ENCODE peak calls at places on chromosomes 12 and 14, in six cellular contexts. F, R, O, H, L and D are unnamed samples.

GRCh38 chr12:124047045-124047566 is 74.1 kb downstream of the ZNF664 start:
- DNase-seq in F (no peak), R (no peak), O (no peak), H (no peak), L (no peak), D (no peak)

GRCh38 chr14:92890830-92891598 is 31.9 kb upstream of the CHGA start:
- DNase-seq in F (no peak), R (peak), O (no peak), H (no peak), L (no peak), D (peak)

GRCh38 chr14:53807580-53807979 is 149.0 kb downstream of the BMP4 start:
- DNase-seq in F (no peak), R (no peak), O (no peak), H (no peak), L (no peak), D (no peak)

GRCh38 chr12:101298426-101298825 is 18.5 kb downstream of the UTP20 start:
- DNase-seq in F (no peak), R (no peak), O (peak), H (no peak), L (peak), D (no peak)

GRCh38 chr12:120978296-120979219 is at the start of gene HNF1A:
- DNase-seq in F (no peak), R (no peak), O (no peak), H (no peak), L (no peak), D (no peak)

GRCh38 chr12:79673334-79673733 is 17.4 kb downstream of the PAWR start:
- DNase-seq in F (no peak), R (no peak), O (no peak), H (no peak), L (no peak), D (no peak)

GRCh38 chr12:129423041-129423580 is 480.7 kb downstream of the TMEM132D start:
- DNase-seq in F (no peak), R (peak), O (no peak), H (no peak), L (no peak), D (no peak)

GRCh38 chr12:25839470-25839869 is 119.0 kb upstream of the RASSF8 start:
- DNase-seq in F (no peak), R (no peak), O (no peak), H (no peak), L (no peak), D (no peak)

GRCh38 chr12:48903982-48904411 is 21.3 kb downstream of the FKBP11 start:
- DNase-seq in F (peak), R (peak), O (peak), H (peak), L (peak), D (peak)

GRCh38 chr12:18522806-18523205 is 215.0 kb downstream of the PLCZ1 start:
- DNase-seq in F (no peak), R (no peak), O (no peak), H (no peak), L (no peak), D (no peak)

GRCh38 chr14:75223664-75224154 is 47.3 kb upstream of the TMED10 start:
- DNase-seq in F (no peak), R (no peak), O (peak), H (peak), L (no peak), D (peak)

GRCh38 chr14:22039938-22040780 is 366.5 kb upstream of the OR4E1 start:
- DNase-seq in F (no peak), R (no peak), O (no peak), H (no peak), L (no peak), D (peak)

GRCh38 chr12:4030938-4031702 is 157.9 kb upstream of the PARP11 start:
- DNase-seq in F (peak), R (peak), O (peak), H (peak), L (peak), D (peak)

DNA sequence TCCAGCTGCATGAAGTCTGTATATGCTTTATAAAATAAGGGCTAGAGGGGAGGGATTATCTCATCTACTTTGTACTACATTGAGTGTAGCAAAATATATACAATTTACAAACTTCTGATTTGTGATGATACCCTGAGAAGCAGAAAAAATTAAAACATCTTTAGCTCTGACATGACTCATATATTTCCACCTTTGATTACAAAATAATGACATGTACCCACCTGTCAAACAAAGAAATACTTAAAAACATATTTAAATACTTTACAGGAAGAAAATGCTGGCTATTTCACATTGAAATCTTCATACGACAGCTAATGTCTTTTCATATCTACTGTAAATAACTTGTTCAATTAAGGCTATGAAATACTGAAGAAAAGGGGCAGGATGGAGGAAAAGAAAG is 3.3 kb downstream of the GPR135 start:
- DNase-seq in F (no peak), R (no peak), O (no peak), H (no peak), L (no peak), D (no peak)
- TF ChIP-seq CTCF in F (no peak), R (no peak), O (no peak), H (no peak), L (no peak), D (no peak)

GRCh38 chr12:92928962-92929915 is at the start of gene EEA1:
- DNase-seq in F (peak), R (peak), O (peak), H (peak), L (peak), D (peak)
- TF ChIP-seq CTCF in F (peak), R (no peak), O (peak), H (peak), L (no peak), D (no peak)

GRCh38 chr14:69547701-69548348 is 26.8 kb downstream of the CCDC177 start:
- DNase-seq in F (peak), R (no peak), O (no peak), H (no peak), L (no peak), D (peak)
- TF ChIP-seq CTCF in F (peak), R (no peak), O (peak), H (peak), L (peak), D (peak)

GRCh38 chr12:14937014-14937413 is 1.3 kb downstream of the ERP27 start:
- DNase-seq in F (no peak), R (no peak), O (no peak), H (no peak), L (no peak), D (no peak)
- TF ChIP-seq CTCF in F (no peak), R (no peak), O (peak), H (no peak), L (no peak), D (no peak)

GRCh38 chr12:109458771-109459208 is 18.3 kb downstream of the KCTD10 start:
- DNase-seq in F (no peak), R (no peak), O (no peak), H (no peak), L (no peak), D (no peak)
- TF ChIP-seq CTCF in F (no peak), R (no peak), O (no peak), H (no peak), L (no peak), D (no peak)

GRCh38 chr14:100780646-100781355 is 45.1 kb upstream of the MEG3 start:
- DNase-seq in F (no peak), R (peak), O (no peak), H (no peak), L (no peak), D (no peak)
- TF ChIP-seq CTCF in F (no peak), R (no peak), O (no peak), H (no peak), L (no peak), D (no peak)

GRCh38 chr12:116881325-116881866 is at the start of gene HRK:
- DNase-seq in F (no peak), R (no peak), O (no peak), H (peak), L (no peak), D (peak)

GRCh38 chr12:116881867-116882507 is 746 bp upstream of the HRK start:
- DNase-seq in F (no peak), R (no peak), O (no peak), H (no peak), L (no peak), D (no peak)

GRCh38 chr12:116880213-116880816 is 926 bp downstream of the HRK start:
- DNase-seq in F (no peak), R (no peak), O (no peak), H (no peak), L (no peak), D (no peak)

GRCh38 chr12:116879509-116880212 is 1.6 kb downstream of the HRK start:
- DNase-seq in F (no peak), R (no peak), O (no peak), H (no peak), L (no peak), D (peak)

GRCh38 chr12:116880817-116881324 is 370 bp downstream of the HRK start:
- DNase-seq in F (peak), R (no peak), O (no peak), H (peak), L (no peak), D (peak)
- TF ChIP-seq CTCF in F (peak), R (no peak), O (no peak), H (peak), L (no peak), D (no peak)

GRCh38 chr14:28949503-28949902 is 182.9 kb downstream of the FOXG1 start:
- DNase-seq in F (no peak), R (no peak), O (no peak), H (no peak), L (no peak), D (no peak)

GRCh38 chr14:28952707-28953106 is 186.1 kb downstream of the FOXG1 start:
- DNase-seq in F (no peak), R (no peak), O (no peak), H (no peak), L (no peak), D (no peak)

GRCh38 chr14:28952161-28952560 is 185.6 kb downstream of the FOXG1 start:
- DNase-seq in F (no peak), R (no peak), O (no peak), H (no peak), L (no peak), D (no peak)

GRCh38 chr14:28954025-28954424 is 187.4 kb downstream of the FOXG1 start:
- DNase-seq in F (no peak), R (no peak), O (no peak), H (no peak), L (no peak), D (no peak)
- TF ChIP-seq CTCF in F (no peak), R (no peak), O (no peak), H (no peak), L (no peak), D (no peak)

GRCh38 chr12:59403259-59403932 is 192.4 kb upstream of the SLC16A7 start:
- DNase-seq in F (peak), R (no peak), O (peak), H (peak), L (peak), D (peak)
- TF ChIP-seq CTCF in F (peak), R (no peak), O (peak), H (peak), L (peak), D (peak)

GRCh38 chr12:119069029-119069731 is 87.8 kb downstream of the SRRM4 start:
- DNase-seq in F (no peak), R (no peak), O (no peak), H (no peak), L (no peak), D (no peak)

GRCh38 chr12:119075222-119075787 is 94.0 kb downstream of the SRRM4 start:
- DNase-seq in F (no peak), R (peak), O (no peak), H (no peak), L (no peak), D (no peak)

GRCh38 chr12:119071176-119071575 is 89.8 kb downstream of the SRRM4 start:
- DNase-seq in F (no peak), R (no peak), O (no peak), H (no peak), L (no peak), D (no peak)

GRCh38 chr12:119071638-119072231 is 90.4 kb downstream of the SRRM4 start:
- DNase-seq in F (no peak), R (no peak), O (no peak), H (no peak), L (no peak), D (no peak)

GRCh38 chr12:119072463-119072862 is 91.1 kb downstream of the SRRM4 start:
- DNase-seq in F (no peak), R (no peak), O (no peak), H (peak), L (no peak), D (no peak)
- TF ChIP-seq CTCF in F (no peak), R (no peak), O (no peak), H (no peak), L (no peak), D (no peak)